ENCODE peak calls at places on chromosomes 5 and 9, in eight cellular contexts. G is right lobe of liver; O is Caco-2; R is GM06990; X is tibial nerve; E is iPS DF 6.9; Z is keratinocyte; A is effector memory CD4-positive, alpha-beta T cell. K is an unnamed sample.

GRCh38 chr5:75654693-75655315 is 43.6 kb downstream of the ANKDD1B start:
- DNase-seq in G (no peak), O (no peak), R (no peak), X (no peak), E (no peak), Z (no peak), A (no peak), K (no peak)

GRCh38 chr9:128636024-128636390 is 20.6 kb downstream of the DYNC2I2 start:
- DNase-seq in G (peak; percentile 94), O (peak; percentile 92), R (no peak), X (no peak), E (peak; percentile 39), Z (no peak), A (no peak), K (no peak)

GRCh38 chr9:17453751-17454150 is 125.1 kb upstream of the SH3GL2 start:
- DNase-seq in G (no peak), O (no peak), R (no peak), X (no peak), E (no peak), Z (no peak), A (no peak), K (no peak)

GRCh38 chr5:150616506-150616905 is 24.0 kb upstream of the SYNPO start:
- DNase-seq in G (no peak), O (no peak), R (no peak), X (no peak), E (no peak), Z (no peak), A (no peak), K (no peak)

GRCh38 chr9:135300346-135301141 is 179.0 kb upstream of the PPP1R26 start:
- DNase-seq in G (no peak), O (no peak), R (no peak), X (no peak), E (no peak), Z (no peak), A (no peak), K (no peak)

GRCh38 chr5:71740015-71740753 is 21.1 kb downstream of the CARTPT start:
- DNase-seq in G (no peak), O (no peak), R (peak; percentile 65), X (no peak), E (no peak), Z (no peak), A (no peak), K (no peak)

GRCh38 chr5:76332620-76333170 is 70.4 kb upstream of the IQGAP2 start:
- DNase-seq in G (no peak), O (peak; percentile 68), R (no peak), X (no peak), E (no peak), Z (no peak), A (no peak), K (no peak)

GRCh38 chr5:8906303-8906967 is 639.4 kb downstream of the SEMA5A start:
- DNase-seq in G (no peak), O (no peak), R (no peak), X (no peak), E (no peak), Z (peak; percentile 60), A (no peak), K (no peak)

GRCh38 chr5:139696894-139697658 is 48.9 kb downstream of the CXXC5 start:
- DNase-seq in G (no peak), O (peak; percentile 83), R (peak; percentile 49), X (peak; percentile 64), E (no peak), Z (peak; percentile 13), A (no peak), K (peak; percentile 92)

GRCh38 chr9:16516887-16517286 is 353.6 kb downstream of the BNC2 start:
- DNase-seq in G (no peak), O (no peak), R (no peak), X (no peak), E (no peak), Z (no peak), A (no peak), K (no peak)

GRCh38 chr5:124746916-124747769 is 704 bp upstream of the ZNF608 start:
- DNase-seq in G (peak; percentile 78), O (peak; percentile 76), R (peak; percentile 55), X (peak; percentile 76), E (peak; percentile 92), Z (no peak), A (no peak), K (peak; percentile 89)

GRCh38 chr5:25649628-25650265 is 1005.0 kb upstream of the CDH10 start:
- DNase-seq in G (no peak), O (no peak), R (no peak), X (no peak), E (no peak), Z (no peak), A (no peak), K (no peak)

GRCh38 chr9:93301291-93301811 is 117.4 kb downstream of the WNK2 start:
- DNase-seq in G (no peak), O (no peak), R (no peak), X (no peak), E (no peak), Z (no peak), A (no peak), K (no peak)

GRCh38 chr9:82588801-82589200 is 474.1 kb downstream of the RASEF start:
- DNase-seq in G (no peak), O (no peak), R (no peak), X (no peak), E (no peak), Z (no peak), A (no peak), K (no peak)

DNA sequence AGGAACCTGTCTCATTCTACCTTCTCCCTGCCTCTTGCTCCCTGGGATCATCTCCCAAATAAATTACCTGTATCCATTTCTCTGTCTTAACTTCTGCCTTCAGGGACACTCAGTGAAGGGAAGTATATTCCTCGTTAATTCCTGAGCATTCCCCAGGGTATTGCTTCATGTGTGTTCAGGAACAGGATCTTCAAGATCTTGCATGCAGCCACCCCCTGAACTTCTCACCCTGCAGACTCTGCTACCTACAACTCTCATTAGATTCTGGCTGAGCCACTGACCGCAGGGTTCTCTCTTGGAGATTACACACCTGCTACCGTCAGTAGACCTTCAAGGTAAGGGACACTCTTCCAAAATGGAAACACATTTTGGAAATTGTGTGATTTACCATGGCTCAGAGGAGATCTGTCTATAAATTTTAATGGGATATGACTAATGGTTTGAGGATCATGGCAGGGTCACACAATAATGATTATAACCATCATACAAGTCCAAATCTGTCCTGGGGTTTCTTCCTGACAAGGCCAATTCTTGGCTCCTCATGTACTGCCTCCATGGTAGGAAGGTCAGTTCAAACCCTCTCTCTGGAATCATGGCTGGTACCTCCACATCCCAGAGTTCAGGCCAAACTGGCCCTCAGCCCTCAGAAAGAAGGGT is 38.9 kb upstream of the UGCG start:
- DNase-seq in G (no peak), O (peak; percentile 66), R (no peak), X (no peak), E (no peak), Z (no peak), A (no peak), K (no peak)
- H3K36me3 ChIP-seq in G (no peaks in the 10 kb centered on the region), O (no peaks in the 10 kb centered on the region), R (no peaks in the 10 kb centered on the region), X (no peaks in the 10 kb centered on the region), E (no peaks in the 10 kb centered on the region), Z (no peaks in the 10 kb centered on the region), A (no peaks in the 10 kb centered on the region), K (no peaks in the 10 kb centered on the region)

GRCh38 chr9:37002036-37002412 is 32.0 kb downstream of the PAX5 start:
- DNase-seq in G (no peak), O (no peak), R (no peak), X (no peak), E (no peak), Z (no peak), A (no peak), K (no peak)

GRCh38 chr9:37004424-37004935 is 29.6 kb downstream of the PAX5 start:
- DNase-seq in G (no peak), O (no peak), R (peak; percentile 62), X (no peak), E (no peak), Z (no peak), A (no peak), K (no peak)

GRCh38 chr9:37001461-37001860 is 32.6 kb downstream of the PAX5 start:
- DNase-seq in G (no peak), O (no peak), R (peak; percentile 70), X (no peak), E (no peak), Z (no peak), A (no peak), K (no peak)

GRCh38 chr9:36999728-37000333 is 34.2 kb downstream of the PAX5 start:
- DNase-seq in G (no peak), O (no peak), R (peak; percentile 54), X (no peak), E (no peak), Z (no peak), A (no peak), K (no peak)

DNA sequence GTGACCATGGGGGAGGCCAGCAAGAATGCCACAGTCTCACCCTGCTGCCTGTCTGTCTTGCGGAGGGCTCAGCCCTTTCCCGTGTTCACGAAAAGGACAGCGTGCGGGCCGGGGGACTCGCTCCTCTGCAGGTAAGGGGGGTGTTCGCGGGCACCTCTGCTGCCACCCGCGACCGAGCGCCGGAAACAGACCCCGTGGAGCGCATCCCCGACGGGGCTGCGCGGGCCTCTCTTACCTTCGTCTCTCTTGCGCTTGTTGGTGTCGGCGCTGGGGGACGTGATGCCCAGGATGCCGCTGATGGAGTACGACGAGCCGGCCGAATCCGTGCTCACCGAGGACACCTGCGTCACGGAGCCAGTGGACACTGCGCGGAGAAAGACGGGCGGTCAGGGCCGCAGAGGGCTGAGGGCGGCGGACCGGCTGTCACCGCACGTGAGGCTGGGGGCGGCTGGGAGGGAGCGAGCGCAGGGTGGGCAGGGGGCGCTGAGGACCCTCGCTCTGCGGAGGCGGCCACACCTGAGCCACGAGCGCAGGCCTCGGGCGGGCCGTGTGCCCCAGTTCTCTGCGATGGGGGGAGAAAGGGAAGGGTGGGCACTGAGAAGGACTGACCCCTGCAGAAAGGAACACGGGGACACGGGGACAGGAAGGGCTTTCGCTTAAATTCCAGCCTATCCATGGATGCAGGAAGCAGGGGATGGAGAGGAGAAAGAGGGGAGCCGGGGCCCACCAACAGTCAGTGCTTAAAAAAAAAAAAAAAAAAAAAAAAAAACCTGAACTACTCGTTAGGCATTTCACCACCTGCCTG is 31.5 kb downstream of the PAX5 start:
- DNase-seq in G (no peak), O (no peak), R (peak; percentile 55), X (no peak), E (no peak), Z (no peak), A (no peak), K (no peak)
- H3K4me3 ChIP-seq in G (no peak overlapping the region), O (no peak overlapping the region), R (peak overlapping the region; percentile 58), X (peak overlapping the region; percentile 15), E (peak overlapping the region; percentile 33), Z (no peak overlapping the region), A (no peak overlapping the region), K (no peak overlapping the region)

DNA sequence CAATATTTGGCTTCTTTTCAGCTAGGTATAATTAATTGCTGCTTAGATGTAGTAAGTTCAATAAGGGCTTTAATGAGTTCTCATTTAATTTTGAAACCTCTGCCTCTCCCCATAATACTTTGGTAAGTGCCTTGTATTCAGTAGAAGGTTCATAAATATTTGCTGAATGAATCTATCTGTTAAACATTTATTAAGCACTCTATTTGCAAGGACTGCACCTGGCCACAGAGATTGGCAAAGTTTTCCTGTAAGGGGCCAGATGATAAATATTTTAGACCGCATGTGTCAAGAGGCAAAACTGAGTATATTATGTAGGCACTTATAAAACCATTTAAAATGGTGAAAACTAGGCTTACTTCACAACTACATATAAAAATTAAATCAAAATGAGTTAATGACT is 19.0 kb upstream of the GNA14 start:
- DNase-seq in G (no peak), O (no peak), R (no peak), X (no peak), E (no peak), Z (no peak), A (no peak), K (no peak)
- H3K36me3 ChIP-seq in G (no peaks in the 10 kb centered on the region), O (no peaks in the 10 kb centered on the region), R (no peaks in the 10 kb centered on the region), X (no peaks in the 10 kb centered on the region), E (no peaks in the 10 kb centered on the region), Z (no peaks in the 10 kb centered on the region), A (no peaks in the 10 kb centered on the region), K (no peaks in the 10 kb centered on the region)

GRCh38 chr5:60821488-60822284 is 22.4 kb downstream of the ELOVL7 start:
- DNase-seq in G (no peak), O (no peak), R (no peak), X (no peak), E (no peak), Z (no peak), A (no peak), K (no peak)
- H3K4me3 ChIP-seq in G (no peak overlapping the region), O (no peak overlapping the region), R (no peak overlapping the region), X (no peak overlapping the region), E (no peak overlapping the region), Z (no peak overlapping the region), A (no peak overlapping the region), K (no peak overlapping the region)

K was measured in tibial artery.